ENCODE peak calls at places on chromosome 15, in six cellular contexts. W is B cell; Q is fibroblast of mammary gland; E is CD8-positive, alpha-beta T cell; V is activated B cell treated with CpG ODN at 0.5 μM for 24 hours; I is GM23338. B is an unnamed sample.
A peak's percentile ranks its signal among the peaks of the same experiment; 100 is the strongest.

GRCh38 chr15:58758141-58758540 is 8.6 kb upstream of the ADAM10 start:
- DNase-seq in W (no peak), Q (peak; percentile 49), E (no peak), V (no peak), I (no peak), B (no peak)

GRCh38 chr15:79673416-79674123 is 223.2 kb downstream of the MTHFS start:
- DNase-seq in W (no peak), Q (peak; percentile 73), E (no peak), V (no peak), I (peak; percentile 56), B (no peak)

GRCh38 chr15:39585394-39585841 is 4.5 kb downstream of the THBS1 start:
- DNase-seq in W (no peak), Q (peak; percentile 21), E (no peak), V (no peak), I (no peak), B (no peak)

GRCh38 chr15:90836296-90836871 is 32.0 kb upstream of the FURIN start:
- DNase-seq in W (no peak), Q (peak; percentile 79), E (no peak), V (no peak), I (no peak), B (no peak)

GRCh38 chr15:63531586-63531985 is 27.2 kb downstream of the USP3 start:
- DNase-seq in W (peak; percentile 31), Q (no peak), E (no peak), V (no peak), I (peak; percentile 70), B (no peak)

GRCh38 chr15:90334304-90334731 is 17.8 kb upstream of the ZNF774 start:
- DNase-seq in W (no peak), Q (no peak), E (no peak), V (no peak), I (no peak), B (no peak)

GRCh38 chr15:41698779-41699178 is 38.6 kb downstream of the MGA start:
- DNase-seq in W (no peak), Q (peak; percentile 64), E (no peak), V (no peak), I (no peak), B (no peak)

GRCh38 chr15:100464256-100464655 is 64.5 kb downstream of the CERS3 start:
- DNase-seq in W (no peak), Q (no peak), E (no peak), V (no peak), I (no peak), B (no peak)

GRCh38 chr15:27241942-27242341 is 271.0 kb downstream of the GABRG3 start:
- DNase-seq in W (no peak), Q (no peak), E (no peak), V (no peak), I (no peak), B (no peak)

GRCh38 chr15:94168250-94168649 is 63.1 kb upstream of the MCTP2 start:
- DNase-seq in W (no peak), Q (no peak), E (no peak), V (no peak), I (peak; percentile 70), B (no peak)

GRCh38 chr15:101242999-101243336 is 8.9 kb downstream of the CHSY1 start:
- DNase-seq in W (no peak), Q (no peak), E (no peak), V (no peak), I (no peak), B (no peak)

GRCh38 chr15:40380636-40381035 is 1.9 kb upstream of the KNSTRN start:
- DNase-seq in W (no peak), Q (no peak), E (no peak), V (no peak), I (no peak), B (no peak)

GRCh38 chr15:86608461-86608860 is 528.8 kb downstream of the AGBL1 start:
- DNase-seq in W (no peak), Q (no peak), E (no peak), V (no peak), I (peak; percentile 13), B (no peak)

GRCh38 chr15:85289677-85290365 is 90.6 kb upstream of the AKAP13 start:
- DNase-seq in W (peak; percentile 43), Q (peak; percentile 54), E (no peak), V (no peak), I (peak; percentile 75), B (no peak)

GRCh38 chr15:81194723-81195122 is 2.0 kb upstream of the IL16 start:
- DNase-seq in W (no peak), Q (no peak), E (no peak), V (no peak), I (no peak), B (no peak)

GRCh38 chr15:65287515-65287845 is 797 bp upstream of the PARP16 start:
- DNase-seq in W (peak; percentile 38), Q (no peak), E (no peak), V (no peak), I (no peak), B (no peak)

GRCh38 chr15:81893182-81893833 is 152.5 kb downstream of the MEX3B start:
- DNase-seq in W (no peak), Q (no peak), E (no peak), V (no peak), I (no peak), B (no peak)

GRCh38 chr15:98896802-98897732 is 110.5 kb downstream of the PGPEP1L start:
- DNase-seq in W (no peak), Q (peak; percentile 100), E (no peak), V (no peak), I (no peak), B (no peak)

GRCh38 chr15:55434989-55435825 is 26.9 kb downstream of the PIERCE2 start:
- DNase-seq in W (peak; percentile 44), Q (peak; percentile 63), E (no peak), V (no peak), I (peak; percentile 86), B (no peak)

GRCh38 chr15:75647370-75648155 is at the start of gene SNX33:
- DNase-seq in W (peak; percentile 47), Q (peak; percentile 87), E (peak; percentile 32), V (peak; percentile 46), I (peak; percentile 92), B (peak; percentile 47)

DNA sequence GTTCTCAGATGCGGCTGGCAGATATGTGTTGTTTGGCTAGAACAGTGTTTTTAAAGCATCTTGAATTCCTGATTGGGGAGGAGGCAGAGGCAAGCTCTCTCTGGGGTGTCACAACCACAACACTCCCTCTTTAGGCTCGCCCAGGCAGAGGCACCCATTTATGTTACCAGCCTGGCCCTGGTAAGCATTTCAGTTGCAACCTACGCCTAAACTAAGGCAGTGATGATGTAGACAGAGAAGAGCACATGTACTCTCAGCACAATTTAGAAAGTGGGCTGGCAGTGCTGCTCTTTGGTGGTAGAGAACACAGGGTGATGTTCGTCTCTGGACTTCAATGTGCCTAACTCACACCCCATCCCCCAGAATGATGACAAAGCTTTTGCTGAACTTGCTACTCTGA is 41.2 kb upstream of the TJP1 start:
- DNase-seq in W (no peak), Q (no peak), E (no peak), V (no peak), I (no peak), B (no peak)
- TF ChIP-seq CTCF in W (no peak), Q (no peak), E (no peak), V (no peak), I (no peak), B (no peak)

DNA sequence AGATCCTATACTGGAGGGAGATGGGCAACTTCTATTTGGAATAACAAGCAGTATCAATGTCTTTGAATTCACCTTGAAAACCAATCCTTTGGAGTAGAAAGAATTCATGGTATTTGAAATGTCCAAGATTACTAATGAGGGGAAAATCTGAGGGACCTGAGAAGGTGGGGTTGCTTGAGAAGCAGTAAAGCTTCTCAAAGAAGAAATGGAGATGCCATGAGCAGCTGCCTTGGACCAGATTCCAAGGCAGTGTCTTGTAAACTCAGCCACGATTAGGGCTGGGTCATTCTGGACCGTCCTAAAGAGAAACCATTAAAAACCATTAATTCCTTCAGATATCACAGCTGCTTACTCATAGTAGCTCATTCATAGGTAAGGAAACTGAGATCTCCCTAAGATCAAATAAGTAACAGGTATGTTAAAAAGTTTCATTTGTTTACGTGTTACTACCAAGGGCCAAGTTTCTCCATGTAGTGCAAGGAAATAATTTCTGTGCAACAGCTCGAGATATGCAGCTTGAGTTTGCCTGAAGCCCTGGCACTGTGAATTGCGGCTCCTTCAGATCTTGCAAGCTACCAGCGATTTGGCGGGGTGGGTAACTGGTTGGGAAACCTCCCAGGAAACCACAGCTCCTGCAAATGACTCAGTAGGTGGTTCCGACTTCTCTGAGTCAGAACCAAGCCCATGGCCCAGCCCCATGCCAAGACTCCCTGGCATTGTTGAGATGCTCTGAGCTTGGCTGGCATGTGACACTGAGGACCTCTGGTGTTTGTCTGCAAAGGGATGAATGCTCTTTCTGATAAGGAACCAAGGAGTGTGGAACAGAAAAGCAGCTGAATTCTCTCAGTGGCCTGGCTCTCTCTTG is 296.8 kb downstream of the RORA start:
- DNase-seq in W (no peak), Q (peak; percentile 72), E (peak; percentile 34), V (no peak), I (peak; percentile 24), B (no peak)
- TF ChIP-seq CTCF in W (no peak), Q (no peak), E (no peak), V (no peak), I (peak; percentile 64), B (no peak)

GRCh38 chr15:31396881-31397560 is 70.4 kb downstream of the KLF13 start:
- DNase-seq in W (peak; percentile 35), Q (peak; percentile 92), E (no peak), V (no peak), I (peak; percentile 97), B (no peak)
- TF ChIP-seq CTCF in W (no peak), Q (no peak), E (no peak), V (no peak), I (peak; percentile 63), B (no peak)

GRCh38 chr15:77819841-77820728 is 187.4 kb upstream of the LINGO1 start:
- DNase-seq in W (no peak), Q (peak; percentile 6), E (no peak), V (peak; percentile 15), I (peak; percentile 76), B (no peak)

GRCh38 chr15:77821959-77822256 is 189.2 kb upstream of the LINGO1 start:
- DNase-seq in W (no peak), Q (no peak), E (no peak), V (no peak), I (no peak), B (no peak)

GRCh38 chr15:77822631-77823230 is 190.0 kb upstream of the LINGO1 start:
- DNase-seq in W (no peak), Q (no peak), E (no peak), V (no peak), I (no peak), B (no peak)

GRCh38 chr15:77819271-77819806 is 186.6 kb upstream of the LINGO1 start:
- DNase-seq in W (no peak), Q (no peak), E (no peak), V (no peak), I (peak; percentile 51), B (no peak)

DNA sequence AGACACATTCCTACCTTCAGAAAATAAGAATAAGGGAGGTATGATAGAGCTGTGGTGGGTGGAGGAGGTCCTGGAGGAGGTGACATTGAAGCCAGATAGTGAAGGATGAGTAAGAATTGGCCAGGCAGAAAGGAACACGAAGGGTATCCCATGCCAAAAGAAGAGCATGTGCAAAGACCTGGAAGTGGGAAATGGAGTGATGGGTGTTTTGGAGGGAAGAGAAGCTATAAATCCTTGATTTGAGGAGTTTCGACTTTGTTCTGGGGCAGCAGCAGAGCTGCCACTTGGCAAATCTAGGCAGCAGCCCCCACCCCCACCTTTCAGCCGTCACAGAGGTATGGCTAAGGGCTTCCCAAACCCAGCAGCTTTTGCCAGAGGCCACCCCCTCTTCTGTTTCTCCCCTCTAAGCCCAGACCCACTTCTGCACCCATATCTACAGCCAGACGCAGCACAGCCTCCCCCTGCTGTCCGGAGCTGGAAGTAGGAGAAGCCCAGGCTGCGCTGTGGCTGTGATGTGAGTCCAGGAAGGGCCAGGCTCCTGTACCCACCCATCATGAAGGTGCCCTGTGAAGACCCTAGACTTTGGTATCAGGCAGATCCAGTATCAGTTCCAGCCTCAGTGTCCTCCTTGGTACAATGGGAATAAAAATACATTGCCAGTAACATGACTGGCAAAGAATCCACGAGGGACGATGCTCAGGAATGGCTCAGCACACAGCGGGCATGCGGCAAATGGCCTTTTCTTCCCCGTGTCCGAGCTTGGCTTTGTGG is 188.7 kb upstream of the LINGO1 start:
- DNase-seq in W (peak; percentile 33), Q (peak; percentile 53), E (no peak), V (no peak), I (peak; percentile 84), B (no peak)
- TF ChIP-seq CTCF in W (peak; percentile 45), Q (peak; percentile 74), E (no peak), V (no peak), I (peak; percentile 95), B (no peak)